ENCODE peak calls at places on chromosomes 12 and 14, in five cellular contexts. F is tibial artery, Z is AML-193, O is T-helper 2 cell, H is NCI-H2171 treated with DMSO at 0.1 percent for 48 hours. V is an unnamed sample.

GRCh38 chr12:40446385-40446784 is 221.6 kb downstream of the LRRK2 start:
- DNase-seq in O (no peak), H (peak; percentile 58), F (no peak), Z (peak; percentile 34), V (no peak)

GRCh38 chr14:65131176-65131765 is 29.0 kb upstream of the MAX start:
- DNase-seq in H (no peak), O (no peak), F (no peak), Z (no peak), V (no peak)

GRCh38 chr12:6620137-6620884 is 13.1 kb upstream of the CHD4 start:
- DNase-seq in O (peak; percentile 29), Z (no peak), F (no peak), H (no peak), V (no peak)

GRCh38 chr14:103656031-103656757 is 27.2 kb downstream of the KLC1 start:
- DNase-seq in Z (no peak), O (no peak), F (no peak), H (no peak), V (no peak)

GRCh38 chr12:50991296-50991695 is 34.9 kb downstream of the SLC11A2 start:
- DNase-seq in H (no peak), Z (no peak), O (no peak), F (no peak), V (no peak)

GRCh38 chr14:37179896-37180502 is 7.6 kb upstream of the SLC25A21 start:
- DNase-seq in H (no peak), F (no peak), Z (no peak), O (no peak), V (no peak)

GRCh38 chr12:109710279-109710746 is 3.3 kb upstream of the FAM222A start:
- DNase-seq in O (no peak), F (no peak), Z (no peak), H (no peak), V (no peak)

GRCh38 chr14:64447890-64448667 is 17.2 kb upstream of the AKAP5 start:
- DNase-seq in O (no peak), Z (no peak), H (no peak), F (no peak), V (no peak)

GRCh38 chr12:89709994-89710872 is 1.6 kb upstream of the ATP2B1 start:
- DNase-seq in Z (peak; percentile 51), F (peak; percentile 45), H (peak; percentile 27), O (peak; percentile 12), V (peak; percentile 77)

GRCh38 chr12:50088577-50089335 is 3.6 kb downstream of the SMARCD1 start:
- DNase-seq in O (peak; percentile 28), Z (peak; percentile 47), F (no peak), H (peak; percentile 76), V (no peak)

GRCh38 chr14:73267474-73267873 is 30.2 kb downstream of the PAPLN start:
- DNase-seq in Z (no peak), O (no peak), H (no peak), F (no peak), V (no peak)

GRCh38 chr14:61923348-61923747 is 161.1 kb downstream of the SNAPC1 start:
- DNase-seq in F (no peak), H (peak; percentile 23), Z (no peak), O (no peak), V (no peak)

GRCh38 chr14:50944647-50945413 is 547 bp upstream of the PYGL start:
- DNase-seq in F (peak; percentile 65), H (peak; percentile 77), Z (peak; percentile 30), O (no peak), V (no peak)

GRCh38 chr12:132606927-132607326 is 3.5 kb downstream of the LRCOL1 start:
- DNase-seq in H (no peak), Z (no peak), O (no peak), F (no peak), V (no peak)

GRCh38 chr14:68961361-68961760 is 17.7 kb downstream of the ACTN1 start:
- DNase-seq in F (no peak), H (no peak), Z (no peak), O (no peak), V (no peak)

GRCh38 chr12:40241741-40242140 is 16.9 kb downstream of the LRRK2 start:
- DNase-seq in F (no peak), O (no peak), H (no peak), Z (no peak), V (no peak)

GRCh38 chr12:49346659-49347306 is at the start of gene DNAJC22:
- DNase-seq in H (peak; percentile 44), O (no peak), F (no peak), Z (no peak), V (no peak)

GRCh38 chr14:71240154-71240553 is 332.9 kb downstream of the PCNX1 start:
- DNase-seq in Z (no peak), H (no peak), O (no peak), F (no peak), V (no peak)

GRCh38 chr14:82755923-82756322 is 1222.3 kb upstream of the SEL1L start:
- DNase-seq in O (no peak), H (no peak), Z (no peak), F (no peak), V (no peak)

GRCh38 chr14:55581011-55581806 is 1.2 kb downstream of the KTN1 start:
- DNase-seq in F (peak; percentile 28), O (peak; percentile 20), H (peak; percentile 38), Z (peak; percentile 31), V (peak; percentile 59)

GRCh38 chr12:95553202-95553943 is 2.1 kb upstream of the USP44 start:
- DNase-seq in H (no peak), Z (no peak), F (no peak), O (no peak), V (no peak)

GRCh38 chr12:43306066-43306465 is 245.9 kb downstream of the ADAMTS20 start:
- DNase-seq in F (no peak), H (no peak), O (no peak), Z (peak; percentile 68), V (no peak)

GRCh38 chr14:87691482-87691881 is 301.5 kb downstream of the GALC start:
- DNase-seq in F (no peak), O (no peak), Z (no peak), H (no peak), V (no peak)

GRCh38 chr12:27703720-27704452 is 6.7 kb upstream of the MRPS35 start:
- DNase-seq in H (peak; percentile 96), Z (peak; percentile 81), O (peak; percentile 37), F (peak; percentile 71), V (peak; percentile 63)

GRCh38 chr12:3453947-3454675 is 36.9 kb upstream of the PRMT8 start:
- DNase-seq in O (no peak), F (no peak), Z (no peak), H (no peak), V (no peak)

GRCh38 chr12:16531623-16532022 is 74.3 kb downstream of the LMO3 start:
- DNase-seq in Z (no peak), O (no peak), F (no peak), H (peak; percentile 76), V (no peak)